ENCODE peak calls at places on chromosomes 5 and 9, in seven cellular contexts. One of them, this sample, is unnamed.

GRCh38 chr5:97919719-97920118 is 736.7 kb upstream of the RIOK2 start:
- DNase-seq in A549: no peak
- DNase-seq in H54: no peak
- DNase-seq in WERI-Rb-1: no peak
- DNase-seq in NCI-H2029: no peak
- DNase-seq in fibroblast of lung: no peak
- DNase-seq in epithelial cell of esophagus: no peak
- DNase-seq in this sample: no peak

GRCh38 chr9:21854594-21854993 is 52.2 kb downstream of the MTAP start:
- DNase-seq in A549: no peak
- DNase-seq in H54: no peak
- DNase-seq in WERI-Rb-1: no peak
- DNase-seq in NCI-H2029: no peak
- DNase-seq in fibroblast of lung: peak; percentile 93
- DNase-seq in epithelial cell of esophagus: peak; percentile 96
- DNase-seq in this sample: no peak

GRCh38 chr5:179379321-179379890 is 34.1 kb upstream of the ADAMTS2 start:
- DNase-seq in A549: no peak
- DNase-seq in H54: no peak
- DNase-seq in WERI-Rb-1: no peak
- DNase-seq in NCI-H2029: no peak
- DNase-seq in fibroblast of lung: no peak
- DNase-seq in epithelial cell of esophagus: no peak
- DNase-seq in this sample: no peak

GRCh38 chr5:34736445-34737119 is 80.5 kb downstream of the RAI14 start:
- DNase-seq in A549: peak; percentile 45
- DNase-seq in H54: peak; percentile 13
- DNase-seq in WERI-Rb-1: no peak
- DNase-seq in NCI-H2029: no peak
- DNase-seq in fibroblast of lung: peak; percentile 61
- DNase-seq in epithelial cell of esophagus: peak; percentile 70
- DNase-seq in this sample: no peak

GRCh38 chr9:128372188-128372641 is 1.0 kb downstream of the URM1 start:
- DNase-seq in A549: no peak
- DNase-seq in H54: no peak
- DNase-seq in WERI-Rb-1: no peak
- DNase-seq in NCI-H2029: peak; percentile 5
- DNase-seq in fibroblast of lung: peak; percentile 23
- DNase-seq in epithelial cell of esophagus: peak; percentile 60
- DNase-seq in this sample: no peak

GRCh38 chr5:149108651-149109280 is 32.5 kb upstream of the ABLIM3 start:
- DNase-seq in A549: no peak
- DNase-seq in H54: no peak
- DNase-seq in WERI-Rb-1: no peak
- DNase-seq in NCI-H2029: no peak
- DNase-seq in fibroblast of lung: peak; percentile 52
- DNase-seq in epithelial cell of esophagus: no peak
- DNase-seq in this sample: no peak

GRCh38 chr5:55151923-55152842 is 7.8 kb upstream of the GPX8 start:
- DNase-seq in A549: no peak
- DNase-seq in H54: no peak
- DNase-seq in WERI-Rb-1: no peak
- DNase-seq in NCI-H2029: no peak
- DNase-seq in fibroblast of lung: peak; percentile 73
- DNase-seq in epithelial cell of esophagus: peak; percentile 97
- DNase-seq in this sample: no peak

GRCh38 chr5:139648205-139649081 is at the start of gene CXXC5:
- DNase-seq in A549: peak; percentile 81
- DNase-seq in H54: peak; percentile 73
- DNase-seq in WERI-Rb-1: peak; percentile 91
- DNase-seq in NCI-H2029: peak; percentile 73
- DNase-seq in fibroblast of lung: peak; percentile 93
- DNase-seq in epithelial cell of esophagus: peak; percentile 82
- DNase-seq in this sample: peak; percentile 34

GRCh38 chr9:120909904-120910303 is 16.7 kb downstream of the TRAF1 start:
- DNase-seq in A549: no peak
- DNase-seq in H54: peak; percentile 87
- DNase-seq in WERI-Rb-1: no peak
- DNase-seq in NCI-H2029: no peak
- DNase-seq in fibroblast of lung: no peak
- DNase-seq in epithelial cell of esophagus: peak; percentile 63
- DNase-seq in this sample: no peak

GRCh38 chr5:156587012-156587411 is 260.0 kb downstream of the SGCD start:
- DNase-seq in A549: no peak
- DNase-seq in H54: no peak
- DNase-seq in WERI-Rb-1: no peak
- DNase-seq in NCI-H2029: no peak
- DNase-seq in fibroblast of lung: no peak
- DNase-seq in epithelial cell of esophagus: no peak
- DNase-seq in this sample: no peak

GRCh38 chr9:116749176-116749575 is 62.1 kb downstream of the TRIM32 start:
- DNase-seq in A549: no peak
- DNase-seq in H54: no peak
- DNase-seq in WERI-Rb-1: no peak
- DNase-seq in NCI-H2029: no peak
- DNase-seq in fibroblast of lung: no peak
- DNase-seq in epithelial cell of esophagus: no peak
- DNase-seq in this sample: no peak

GRCh38 chr9:108645520-108645919 is 210.3 kb downstream of the ACTL7B start:
- DNase-seq in A549: no peak
- DNase-seq in H54: no peak
- DNase-seq in WERI-Rb-1: no peak
- DNase-seq in NCI-H2029: no peak
- DNase-seq in fibroblast of lung: no peak
- DNase-seq in epithelial cell of esophagus: peak; percentile 67
- DNase-seq in this sample: no peak

GRCh38 chr9:71904076-71904475 is 6.9 kb downstream of the ABHD17B start:
- DNase-seq in A549: no peak
- DNase-seq in H54: no peak
- DNase-seq in WERI-Rb-1: no peak
- DNase-seq in NCI-H2029: no peak
- DNase-seq in fibroblast of lung: no peak
- DNase-seq in epithelial cell of esophagus: no peak
- DNase-seq in this sample: no peak

GRCh38 chr5:151134228-151134627 is 23.4 kb downstream of the ANXA6 start:
- DNase-seq in A549: no peak
- DNase-seq in H54: no peak
- DNase-seq in WERI-Rb-1: no peak
- DNase-seq in NCI-H2029: no peak
- DNase-seq in fibroblast of lung: no peak
- DNase-seq in epithelial cell of esophagus: peak; percentile 70
- DNase-seq in this sample: peak; percentile 23

GRCh38 chr5:55671975-55672374 is 40.1 kb downstream of the SLC38A9 start:
- DNase-seq in A549: no peak
- DNase-seq in H54: no peak
- DNase-seq in WERI-Rb-1: no peak
- DNase-seq in NCI-H2029: no peak
- DNase-seq in fibroblast of lung: no peak
- DNase-seq in epithelial cell of esophagus: no peak
- DNase-seq in this sample: no peak

GRCh38 chr9:72485821-72486605 is 35.4 kb upstream of the TMC1 start:
- DNase-seq in A549: peak; percentile 16
- DNase-seq in H54: no peak
- DNase-seq in WERI-Rb-1: no peak
- DNase-seq in NCI-H2029: no peak
- DNase-seq in fibroblast of lung: peak; percentile 78
- DNase-seq in epithelial cell of esophagus: peak; percentile 21
- DNase-seq in this sample: no peak

GRCh38 chr9:109604036-109604600 is 106.0 kb upstream of the PTPN3 start:
- DNase-seq in A549: no peak
- DNase-seq in H54: no peak
- DNase-seq in WERI-Rb-1: no peak
- DNase-seq in NCI-H2029: no peak
- DNase-seq in fibroblast of lung: peak; percentile 82
- DNase-seq in epithelial cell of esophagus: peak; percentile 16
- DNase-seq in this sample: no peak

GRCh38 chr5:55600536-55601208 is 65.9 kb upstream of the PLPP1 start:
- DNase-seq in A549: peak; percentile 21
- DNase-seq in H54: no peak
- DNase-seq in WERI-Rb-1: no peak
- DNase-seq in NCI-H2029: no peak
- DNase-seq in fibroblast of lung: peak; percentile 92
- DNase-seq in epithelial cell of esophagus: no peak
- DNase-seq in this sample: no peak

GRCh38 chr9:111597852-111598729 is 1.4 kb downstream of the PTGR1 start:
- DNase-seq in A549: peak; percentile 78
- DNase-seq in H54: peak; percentile 30
- DNase-seq in WERI-Rb-1: peak; percentile 70
- DNase-seq in NCI-H2029: peak; percentile 16
- DNase-seq in fibroblast of lung: peak; percentile 55
- DNase-seq in epithelial cell of esophagus: peak; percentile 81
- DNase-seq in this sample: peak; percentile 5

GRCh38 chr5:135221696-135222095 is 177.3 kb downstream of the MACROH2A1 start:
- DNase-seq in A549: no peak
- DNase-seq in H54: no peak
- DNase-seq in WERI-Rb-1: peak; percentile 0
- DNase-seq in NCI-H2029: no peak
- DNase-seq in fibroblast of lung: no peak
- DNase-seq in epithelial cell of esophagus: no peak
- DNase-seq in this sample: no peak

GRCh38 chr9:133478851-133479711 is at the start of gene SLC2A6:
- DNase-seq in A549: peak; percentile 71
- DNase-seq in H54: peak; percentile 99
- DNase-seq in WERI-Rb-1: peak; percentile 87
- DNase-seq in NCI-H2029: peak; percentile 49
- DNase-seq in fibroblast of lung: peak; percentile 74
- DNase-seq in epithelial cell of esophagus: peak; percentile 82
- DNase-seq in this sample: peak; percentile 59

GRCh38 chr9:37029304-37029775 is 4.7 kb downstream of the PAX5 start:
- DNase-seq in A549: no peak
- DNase-seq in H54: no peak
- DNase-seq in WERI-Rb-1: no peak
- DNase-seq in NCI-H2029: no peak
- DNase-seq in fibroblast of lung: no peak
- DNase-seq in epithelial cell of esophagus: no peak
- DNase-seq in this sample: no peak

GRCh38 chr5:89211836-89212235 is 328.9 kb upstream of the MEF2C start:
- DNase-seq in A549: no peak
- DNase-seq in H54: peak; percentile 23
- DNase-seq in WERI-Rb-1: no peak
- DNase-seq in NCI-H2029: no peak
- DNase-seq in fibroblast of lung: peak; percentile 97
- DNase-seq in epithelial cell of esophagus: peak; percentile 78
- DNase-seq in this sample: no peak

GRCh38 chr5:10106806-10107205 is 142.9 kb downstream of the ATPSCKMT start:
- DNase-seq in A549: no peak
- DNase-seq in H54: no peak
- DNase-seq in WERI-Rb-1: no peak
- DNase-seq in NCI-H2029: no peak
- DNase-seq in fibroblast of lung: no peak
- DNase-seq in epithelial cell of esophagus: peak; percentile 35
- DNase-seq in this sample: no peak

GRCh38 chr9:3648722-3649121 is 122.9 kb upstream of the RFX3 start:
- DNase-seq in A549: no peak
- DNase-seq in H54: no peak
- DNase-seq in WERI-Rb-1: no peak
- DNase-seq in NCI-H2029: no peak
- DNase-seq in fibroblast of lung: no peak
- DNase-seq in epithelial cell of esophagus: no peak
- DNase-seq in this sample: no peak

GRCh38 chr9:79023134-79023577 is 548.6 kb upstream of the TLE4 start:
- DNase-seq in A549: peak; percentile 62
- DNase-seq in H54: peak; percentile 66
- DNase-seq in WERI-Rb-1: no peak
- DNase-seq in NCI-H2029: no peak
- DNase-seq in fibroblast of lung: peak; percentile 98
- DNase-seq in epithelial cell of esophagus: peak; percentile 91
- DNase-seq in this sample: no peak

GRCh38 chr9:14312721-14313377 is 1.1 kb downstream of the NFIB start:
- DNase-seq in A549: peak; percentile 31
- DNase-seq in H54: no peak
- DNase-seq in WERI-Rb-1: no peak
- DNase-seq in NCI-H2029: no peak
- DNase-seq in fibroblast of lung: peak; percentile 55
- DNase-seq in epithelial cell of esophagus: no peak
- DNase-seq in this sample: no peak

GRCh38 chr9:35749515-35750255 is 598 bp downstream of the RGP1 start:
- DNase-seq in A549: peak; percentile 33
- DNase-seq in H54: no peak
- DNase-seq in WERI-Rb-1: peak; percentile 52
- DNase-seq in NCI-H2029: peak; percentile 29
- DNase-seq in fibroblast of lung: no peak
- DNase-seq in epithelial cell of esophagus: peak; percentile 40
- DNase-seq in this sample: no peak

GRCh38 chr5:59249726-59250125 is 643.8 kb downstream of the PDE4D start:
- DNase-seq in A549: no peak
- DNase-seq in H54: no peak
- DNase-seq in WERI-Rb-1: no peak
- DNase-seq in NCI-H2029: no peak
- DNase-seq in fibroblast of lung: no peak
- DNase-seq in epithelial cell of esophagus: no peak
- DNase-seq in this sample: no peak

GRCh38 chr9:123391946-123392345 is 35.9 kb downstream of the CRB2 start:
- DNase-seq in A549: no peak
- DNase-seq in H54: no peak
- DNase-seq in WERI-Rb-1: no peak
- DNase-seq in NCI-H2029: no peak
- DNase-seq in fibroblast of lung: no peak
- DNase-seq in epithelial cell of esophagus: no peak
- DNase-seq in this sample: no peak

GRCh38 chr5:16685069-16685468 is 68.3 kb upstream of the RETREG1 start:
- DNase-seq in A549: no peak
- DNase-seq in H54: no peak
- DNase-seq in WERI-Rb-1: no peak
- DNase-seq in NCI-H2029: no peak
- DNase-seq in fibroblast of lung: no peak
- DNase-seq in epithelial cell of esophagus: no peak
- DNase-seq in this sample: no peak

GRCh38 chr5:103532116-103532734 is 30.4 kb downstream of the NUDT12 start:
- DNase-seq in A549: no peak
- DNase-seq in H54: no peak
- DNase-seq in WERI-Rb-1: no peak
- DNase-seq in NCI-H2029: no peak
- DNase-seq in fibroblast of lung: no peak
- DNase-seq in epithelial cell of esophagus: peak; percentile 64
- DNase-seq in this sample: no peak

This sample was measured in DMS153.